ENCODE peak calls at places on chromosome 22, in ten cellular contexts. One of them, this sample, is unnamed.

GRCh38 chr22:41800348-41801146 is at the start of gene CCDC134:
- DNase-seq in adrenal gland: peak
- DNase-seq in bronchial epithelial cell: peak
- DNase-seq in suprapubic skin: peak
- DNase-seq in GM12865: peak
- DNase-seq in dorsolateral prefrontal cortex: peak
- DNase-seq in heart left ventricle: peak
- DNase-seq in brain microvascular endothelial cell: peak
- DNase-seq in coronary artery: peak
- DNase-seq in HFFc6: peak
- DNase-seq in this sample: peak

GRCh38 chr22:37228106-37229011 is 15.7 kb downstream of the RAC2 start:
- DNase-seq in heart left ventricle: peak
- DNase-seq in bronchial epithelial cell: peak
- DNase-seq in HFFc6: no peak
- DNase-seq in GM12865: no peak
- DNase-seq in brain microvascular endothelial cell: no peak
- DNase-seq in suprapubic skin: no peak
- DNase-seq in adrenal gland: peak
- DNase-seq in coronary artery: no peak
- DNase-seq in dorsolateral prefrontal cortex: no peak
- DNase-seq in this sample: no peak

GRCh38 chr22:50599816-50600454 is 658 bp upstream of the MAPK8IP2 start:
- DNase-seq in brain microvascular endothelial cell: no peak
- DNase-seq in GM12865: peak
- DNase-seq in heart left ventricle: peak
- DNase-seq in suprapubic skin: peak
- DNase-seq in bronchial epithelial cell: no peak
- DNase-seq in adrenal gland: peak
- DNase-seq in coronary artery: no peak
- DNase-seq in dorsolateral prefrontal cortex: no peak
- DNase-seq in HFFc6: no peak
- DNase-seq in this sample: peak

GRCh38 chr22:37181681-37182080 is 6.4 kb downstream of the C1QTNF6 start:
- DNase-seq in heart left ventricle: no peak
- DNase-seq in HFFc6: no peak
- DNase-seq in suprapubic skin: no peak
- DNase-seq in adrenal gland: no peak
- DNase-seq in GM12865: no peak
- DNase-seq in bronchial epithelial cell: no peak
- DNase-seq in brain microvascular endothelial cell: no peak
- DNase-seq in coronary artery: no peak
- DNase-seq in dorsolateral prefrontal cortex: no peak
- DNase-seq in this sample: peak

GRCh38 chr22:28444659-28445058 is 235.0 kb downstream of the TTC28 start:
- DNase-seq in brain microvascular endothelial cell: no peak
- DNase-seq in heart left ventricle: no peak
- DNase-seq in coronary artery: no peak
- DNase-seq in suprapubic skin: no peak
- DNase-seq in dorsolateral prefrontal cortex: no peak
- DNase-seq in GM12865: no peak
- DNase-seq in adrenal gland: peak
- DNase-seq in HFFc6: no peak
- DNase-seq in bronchial epithelial cell: no peak
- DNase-seq in this sample: no peak

GRCh38 chr22:26690654-26691376 is 33.4 kb downstream of the MIAT start:
- DNase-seq in suprapubic skin: no peak
- DNase-seq in brain microvascular endothelial cell: no peak
- DNase-seq in bronchial epithelial cell: no peak
- DNase-seq in HFFc6: no peak
- DNase-seq in dorsolateral prefrontal cortex: no peak
- DNase-seq in adrenal gland: no peak
- DNase-seq in coronary artery: no peak
- DNase-seq in heart left ventricle: no peak
- DNase-seq in GM12865: no peak
- DNase-seq in this sample: no peak

GRCh38 chr22:46063861-46064235 is 86.5 kb upstream of the PPARA start:
- DNase-seq in bronchial epithelial cell: no peak
- DNase-seq in GM12865: no peak
- DNase-seq in dorsolateral prefrontal cortex: peak
- DNase-seq in coronary artery: peak
- DNase-seq in brain microvascular endothelial cell: no peak
- DNase-seq in heart left ventricle: no peak
- DNase-seq in HFFc6: no peak
- DNase-seq in suprapubic skin: peak
- DNase-seq in adrenal gland: no peak
- DNase-seq in this sample: no peak

GRCh38 chr22:48570912-48571311 is 1256.8 kb downstream of the BRD1 start:
- DNase-seq in coronary artery: no peak
- DNase-seq in brain microvascular endothelial cell: no peak
- DNase-seq in adrenal gland: no peak
- DNase-seq in heart left ventricle: no peak
- DNase-seq in GM12865: no peak
- DNase-seq in HFFc6: no peak
- DNase-seq in bronchial epithelial cell: no peak
- DNase-seq in dorsolateral prefrontal cortex: no peak
- DNase-seq in suprapubic skin: no peak
- DNase-seq in this sample: no peak

GRCh38 chr22:22878211-22878570 is 9.4 kb upstream of the IGLL5 start:
- DNase-seq in dorsolateral prefrontal cortex: no peak
- DNase-seq in GM12865: no peak
- DNase-seq in brain microvascular endothelial cell: no peak
- DNase-seq in coronary artery: no peak
- DNase-seq in HFFc6: no peak
- DNase-seq in adrenal gland: no peak
- DNase-seq in bronchial epithelial cell: no peak
- DNase-seq in suprapubic skin: no peak
- DNase-seq in heart left ventricle: no peak
- DNase-seq in this sample: no peak

GRCh38 chr22:22880645-22881044 is 7.0 kb upstream of the IGLL5 start:
- DNase-seq in GM12865: no peak
- DNase-seq in brain microvascular endothelial cell: no peak
- DNase-seq in suprapubic skin: no peak
- DNase-seq in adrenal gland: no peak
- DNase-seq in heart left ventricle: no peak
- DNase-seq in bronchial epithelial cell: no peak
- DNase-seq in coronary artery: peak
- DNase-seq in HFFc6: no peak
- DNase-seq in dorsolateral prefrontal cortex: no peak
- DNase-seq in this sample: no peak

GRCh38 chr22:22879675-22880029 is 8.0 kb upstream of the IGLL5 start:
- DNase-seq in dorsolateral prefrontal cortex: no peak
- DNase-seq in HFFc6: no peak
- DNase-seq in brain microvascular endothelial cell: no peak
- DNase-seq in coronary artery: no peak
- DNase-seq in adrenal gland: no peak
- DNase-seq in bronchial epithelial cell: no peak
- DNase-seq in heart left ventricle: no peak
- DNase-seq in suprapubic skin: no peak
- DNase-seq in GM12865: no peak
- DNase-seq in this sample: no peak

GRCh38 chr22:22878801-22879674 is 8.6 kb upstream of the IGLL5 start:
- DNase-seq in dorsolateral prefrontal cortex: no peak
- DNase-seq in brain microvascular endothelial cell: no peak
- DNase-seq in heart left ventricle: no peak
- DNase-seq in HFFc6: no peak
- DNase-seq in coronary artery: peak
- DNase-seq in GM12865: no peak
- DNase-seq in adrenal gland: no peak
- DNase-seq in suprapubic skin: no peak
- DNase-seq in bronchial epithelial cell: no peak
- DNase-seq in this sample: no peak

DNA sequence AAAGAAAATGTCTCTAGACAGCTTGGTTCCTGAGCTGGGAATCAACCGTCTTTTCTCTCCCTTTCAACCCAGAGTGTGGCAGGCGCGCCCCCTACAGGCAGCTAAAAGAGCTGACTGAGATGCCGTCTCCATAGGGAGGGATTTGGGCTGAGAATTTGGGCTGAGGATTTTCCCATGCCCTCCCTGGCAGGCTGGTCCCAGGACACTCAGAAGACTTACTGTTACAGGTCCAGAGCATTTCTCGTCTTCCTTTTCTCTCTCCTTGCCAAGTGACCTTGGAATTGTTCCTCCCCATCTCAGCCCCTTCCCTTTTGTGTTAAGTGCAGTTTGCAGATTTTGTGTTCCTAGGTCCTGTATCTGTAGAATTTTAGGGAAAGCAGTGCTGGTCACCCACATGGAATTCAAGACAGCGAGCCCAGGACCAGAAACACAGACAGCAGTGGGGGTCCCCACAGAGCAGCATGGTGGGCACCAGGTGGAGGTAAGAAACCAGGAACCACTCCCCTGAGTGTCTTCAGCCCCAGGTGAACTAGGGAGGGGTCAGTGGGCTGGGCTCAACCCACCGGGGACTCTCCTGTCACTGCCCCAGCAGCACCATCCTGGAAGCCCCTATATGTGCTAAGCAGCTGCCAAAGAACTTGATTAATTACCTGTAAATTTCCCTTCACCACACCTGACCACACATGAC is 9.9 kb upstream of the IGLL5 start:
- DNase-seq in adrenal gland: peak
- DNase-seq in heart left ventricle: peak
- DNase-seq in HFFc6: peak
- DNase-seq in bronchial epithelial cell: peak
- DNase-seq in brain microvascular endothelial cell: peak
- DNase-seq in suprapubic skin: no peak
- DNase-seq in coronary artery: peak
- DNase-seq in dorsolateral prefrontal cortex: no peak
- DNase-seq in GM12865: peak
- DNase-seq in this sample: no peak
- TF ChIP-seq CTCF in adrenal gland: peak
- TF ChIP-seq CTCF in heart left ventricle: peak
- TF ChIP-seq CTCF in HFFc6: peak
- TF ChIP-seq CTCF in bronchial epithelial cell: peak
- TF ChIP-seq CTCF in brain microvascular endothelial cell: peak
- TF ChIP-seq CTCF in suprapubic skin: peak
- TF ChIP-seq CTCF in coronary artery: no peak
- TF ChIP-seq CTCF in dorsolateral prefrontal cortex: peak
- TF ChIP-seq CTCF in GM12865: peak
- TF ChIP-seq CTCF in this sample: peak

DNA sequence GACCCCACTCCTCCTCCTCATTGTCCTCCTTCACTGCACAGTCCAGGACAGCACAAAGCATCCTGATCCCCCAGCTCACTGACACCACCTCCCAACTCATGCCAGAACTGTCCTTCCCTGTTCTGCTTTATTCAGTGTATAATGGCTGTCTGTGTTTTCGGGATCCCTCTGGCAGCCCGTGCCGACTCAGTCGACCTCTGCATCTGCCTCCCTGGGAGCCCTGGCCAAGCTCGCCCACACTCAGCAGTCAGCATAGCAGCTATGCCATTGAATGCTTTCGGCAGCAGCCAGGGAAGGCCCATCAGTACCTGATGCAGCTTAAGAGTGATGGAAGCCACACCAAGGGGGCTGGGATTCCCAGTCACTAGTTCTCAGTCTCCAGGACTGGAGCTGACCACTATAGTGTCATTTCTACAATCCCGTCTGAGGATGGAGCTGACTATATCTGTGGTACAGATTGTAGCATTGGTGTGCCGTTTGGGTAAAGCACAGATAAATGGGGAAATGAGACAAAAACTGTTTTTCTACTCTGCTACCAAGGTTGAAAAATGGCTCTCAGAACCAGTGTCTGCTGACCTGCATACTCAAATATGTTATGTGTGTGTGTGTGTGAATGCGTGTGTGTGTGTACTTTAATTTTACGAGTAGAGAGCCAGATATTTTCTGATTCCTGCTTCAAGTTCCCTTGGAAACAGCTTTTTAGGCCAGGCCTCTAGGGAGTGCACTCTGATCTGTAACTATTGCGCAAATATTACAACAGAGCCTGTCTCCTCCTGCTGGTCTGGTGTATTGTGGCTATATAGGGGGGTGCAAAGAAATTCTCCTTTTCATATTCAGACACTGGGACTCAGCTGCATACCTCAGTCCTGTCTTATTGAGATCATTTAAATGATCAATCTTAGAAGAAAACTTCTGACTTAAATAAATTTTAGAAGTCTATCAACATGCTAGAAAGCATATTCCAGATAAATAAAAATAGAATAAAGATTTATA is 78.8 kb upstream of the TOP3B start:
- DNase-seq in GM12865: no peak
- DNase-seq in bronchial epithelial cell: peak
- DNase-seq in heart left ventricle: peak
- DNase-seq in HFFc6: peak
- DNase-seq in dorsolateral prefrontal cortex: peak
- DNase-seq in brain microvascular endothelial cell: peak
- DNase-seq in adrenal gland: peak
- DNase-seq in suprapubic skin: no peak
- DNase-seq in coronary artery: no peak
- DNase-seq in this sample: no peak
- TF ChIP-seq CTCF in GM12865: no peak
- TF ChIP-seq CTCF in bronchial epithelial cell: peak
- TF ChIP-seq CTCF in heart left ventricle: peak
- TF ChIP-seq CTCF in HFFc6: no peak
- TF ChIP-seq CTCF in dorsolateral prefrontal cortex: peak
- TF ChIP-seq CTCF in brain microvascular endothelial cell: peak
- TF ChIP-seq CTCF in adrenal gland: no peak
- TF ChIP-seq CTCF in suprapubic skin: no peak
- TF ChIP-seq CTCF in coronary artery: no peak
- TF ChIP-seq CTCF in this sample: peak

DNA sequence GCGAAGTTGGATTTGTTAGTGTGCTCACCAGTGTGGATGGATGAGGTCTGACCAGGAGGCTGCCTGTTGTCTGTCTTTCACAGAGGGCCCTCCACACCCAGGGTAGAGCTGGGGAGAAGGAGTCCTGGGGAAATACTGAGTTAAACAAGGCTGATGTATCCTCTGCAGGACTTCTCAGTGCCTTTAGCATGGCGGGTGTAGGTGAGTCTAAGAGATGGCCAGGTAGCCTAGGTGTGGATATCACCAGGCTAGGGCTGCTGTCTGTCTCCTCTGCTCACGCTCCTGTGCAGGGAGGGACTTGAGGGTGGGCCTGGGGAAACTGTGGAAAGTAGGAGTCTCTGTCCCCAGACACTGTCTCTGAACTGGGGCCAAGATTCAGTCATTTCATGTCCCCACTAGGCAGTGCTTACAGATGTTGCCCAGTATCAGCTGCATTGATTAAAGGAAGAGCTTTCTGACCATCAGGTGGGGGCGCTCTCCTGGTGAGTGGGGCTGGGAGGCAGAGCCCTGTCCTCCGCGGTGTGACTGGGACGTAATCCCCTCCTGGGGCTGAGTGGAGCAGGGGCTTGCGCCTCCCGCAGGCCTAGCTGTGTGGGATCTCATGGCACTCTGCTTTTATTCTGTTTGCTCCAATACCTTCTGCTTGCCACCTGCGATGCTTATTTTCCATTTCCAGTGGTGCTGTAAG is 35.5 kb upstream of the CCDC188 start:
- DNase-seq in HFFc6: no peak
- DNase-seq in bronchial epithelial cell: no peak
- DNase-seq in heart left ventricle: no peak
- DNase-seq in adrenal gland: no peak
- DNase-seq in brain microvascular endothelial cell: no peak
- DNase-seq in suprapubic skin: no peak
- DNase-seq in dorsolateral prefrontal cortex: no peak
- DNase-seq in coronary artery: no peak
- DNase-seq in GM12865: peak
- DNase-seq in this sample: no peak
- TF ChIP-seq CTCF in HFFc6: peak
- TF ChIP-seq CTCF in bronchial epithelial cell: peak
- TF ChIP-seq CTCF in heart left ventricle: no peak
- TF ChIP-seq CTCF in adrenal gland: no peak
- TF ChIP-seq CTCF in brain microvascular endothelial cell: peak
- TF ChIP-seq CTCF in suprapubic skin: no peak
- TF ChIP-seq CTCF in dorsolateral prefrontal cortex: no peak
- TF ChIP-seq CTCF in coronary artery: no peak
- TF ChIP-seq CTCF in GM12865: no peak
- TF ChIP-seq CTCF in this sample: no peak

DNA sequence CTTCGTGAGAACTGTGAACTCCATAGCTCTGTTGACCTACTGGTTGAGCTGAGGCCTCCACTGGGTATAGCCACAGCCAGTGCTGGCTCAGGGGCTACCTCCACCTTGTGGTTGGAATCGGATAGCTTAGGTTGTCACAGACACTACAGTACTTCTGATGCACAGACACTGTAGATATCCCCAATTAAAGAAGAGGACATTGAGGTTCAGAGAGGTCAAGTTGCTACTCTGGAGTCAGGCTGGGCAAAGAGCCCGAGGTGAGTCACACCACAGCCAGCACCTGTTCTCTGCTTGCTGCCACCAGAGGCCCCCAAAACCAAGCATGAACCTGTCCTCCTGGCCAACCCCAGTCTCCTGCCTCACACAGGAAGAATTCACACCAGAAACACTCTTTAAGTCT is 5.4 kb downstream of the UFD1 start:
- DNase-seq in HFFc6: peak
- DNase-seq in heart left ventricle: no peak
- DNase-seq in GM12865: no peak
- DNase-seq in coronary artery: no peak
- DNase-seq in suprapubic skin: no peak
- DNase-seq in bronchial epithelial cell: no peak
- DNase-seq in dorsolateral prefrontal cortex: no peak
- DNase-seq in adrenal gland: peak
- DNase-seq in brain microvascular endothelial cell: no peak
- DNase-seq in this sample: no peak
- TF ChIP-seq CTCF in HFFc6: peak
- TF ChIP-seq CTCF in heart left ventricle: no peak
- TF ChIP-seq CTCF in GM12865: no peak
- TF ChIP-seq CTCF in coronary artery: no peak
- TF ChIP-seq CTCF in suprapubic skin: no peak
- TF ChIP-seq CTCF in bronchial epithelial cell: peak
- TF ChIP-seq CTCF in dorsolateral prefrontal cortex: no peak
- TF ChIP-seq CTCF in adrenal gland: no peak
- TF ChIP-seq CTCF in brain microvascular endothelial cell: peak
- TF ChIP-seq CTCF in this sample: no peak